ENCODE peak calls at places on chromosomes 11 and 22, in six cellular contexts. Y is K562, I is H1, C is SK-N-SH, M is GM12878, S is HepG2. X is an unnamed sample.

GRCh38 chr22:25564979-25565677 is 653 bp downstream of the GRK3 start:
- DNase-seq in Y (peak), I (peak), C (peak), M (no peak), S (no peak), X (no peak)

GRCh38 chr11:73866586-73866996 is 10.1 kb downstream of the COA4 start:
- DNase-seq in Y (no peak), I (no peak), C (peak), M (no peak), S (peak), X (no peak)

GRCh38 chr11:119363874-119364590 is 17.5 kb downstream of the USP2 start:
- DNase-seq in Y (peak), I (peak), C (peak), M (no peak), S (no peak), X (no peak)

GRCh38 chr11:74557526-74557925 is 34.9 kb upstream of the POLD3 start:
- DNase-seq in Y (no peak), I (no peak), C (no peak), M (no peak), S (no peak), X (no peak)

GRCh38 chr11:12642040-12642439 is 32.2 kb upstream of the TEAD1 start:
- DNase-seq in Y (peak), I (no peak), C (no peak), M (no peak), S (peak), X (no peak)

GRCh38 chr22:38481162-38481870 is 13.4 kb downstream of the KDELR3 start:
- DNase-seq in Y (no peak), I (no peak), C (no peak), M (no peak), S (no peak), X (no peak)

GRCh38 chr11:91081440-91082088 is 858.7 kb upstream of the CHORDC1 start:
- DNase-seq in Y (no peak), I (no peak), C (no peak), M (no peak), S (no peak), X (peak)

GRCh38 chr11:3723014-3723708 is 52.0 kb upstream of the CHRNA10 start:
- DNase-seq in Y (no peak), I (no peak), C (no peak), M (no peak), S (no peak), X (peak)

GRCh38 chr11:108609681-108610080 is 16.1 kb upstream of the EXPH5 start:
- DNase-seq in Y (peak), I (no peak), C (no peak), M (no peak), S (no peak), X (no peak)

GRCh38 chr11:18491924-18492323 is 34.8 kb downstream of the TSG101 start:
- DNase-seq in Y (no peak), I (no peak), C (no peak), M (no peak), S (no peak), X (no peak)

GRCh38 chr11:128021304-128022006 is 565.9 kb downstream of the ETS1 start:
- DNase-seq in Y (no peak), I (no peak), C (peak), M (no peak), S (no peak), X (no peak)

GRCh38 chr11:120467627-120468026 is 43.9 kb upstream of the GRIK4 start:
- DNase-seq in Y (no peak), I (no peak), C (no peak), M (no peak), S (no peak), X (no peak)

GRCh38 chr11:2581931-2582435 is 117.8 kb downstream of the KCNQ1OT1 start:
- DNase-seq in Y (no peak), I (no peak), C (peak), M (no peak), S (no peak), X (no peak)

GRCh38 chr22:41682033-41682807 is 6.4 kb downstream of the SNU13 start:
- DNase-seq in Y (peak), I (peak), C (peak), M (peak), S (peak), X (peak)

GRCh38 chr11:32178692-32179091 is 87.8 kb downstream of the RCN1 start:
- DNase-seq in Y (no peak), I (no peak), C (no peak), M (no peak), S (no peak), X (no peak)

GRCh38 chr22:24776525-24776924 is 2.0 kb upstream of the PIWIL3 start:
- DNase-seq in Y (no peak), I (no peak), C (no peak), M (no peak), S (no peak), X (no peak)

GRCh38 chr11:78838417-78838816 is 263.8 kb upstream of the NARS2 start:
- DNase-seq in Y (no peak), I (no peak), C (no peak), M (no peak), S (no peak), X (no peak)

GRCh38 chr22:38347944-38348750 is 30.9 kb upstream of the CSNK1E start:
- DNase-seq in Y (no peak), I (peak), C (no peak), M (no peak), S (no peak), X (no peak)

GRCh38 chr22:44256860-44257560 is 55.7 kb downstream of the SHISAL1 start:
- DNase-seq in Y (no peak), I (peak), C (no peak), M (no peak), S (no peak), X (no peak)

GRCh38 chr11:10309163-10310093 is 4.6 kb downstream of the ADM start:
- DNase-seq in Y (peak), I (no peak), C (no peak), M (no peak), S (peak), X (no peak)

GRCh38 chr22:44753189-44754042 is 1.0 kb downstream of the ARHGAP8 start:
- DNase-seq in Y (no peak), I (no peak), C (no peak), M (no peak), S (no peak), X (no peak)

GRCh38 chr11:80103149-80103859 is 662.5 kb upstream of the TENM4 start:
- DNase-seq in Y (no peak), I (no peak), C (no peak), M (no peak), S (peak), X (no peak)

GRCh38 chr11:104630352-104630751 is 267.9 kb downstream of the CASP12 start:
- DNase-seq in Y (no peak), I (no peak), C (no peak), M (no peak), S (no peak), X (no peak)

GRCh38 chr11:10588904-10589303 is 20.4 kb upstream of the LYVE1 start:
- DNase-seq in Y (peak), I (no peak), C (no peak), M (no peak), S (no peak), X (no peak)

GRCh38 chr22:47724751-47725150 is 962.3 kb downstream of the TBC1D22A start:
- DNase-seq in Y (no peak), I (no peak), C (no peak), M (no peak), S (no peak), X (no peak)

GRCh38 chr11:69707156-69707555 is 3.3 kb upstream of the FGF19 start:
- DNase-seq in Y (no peak), I (no peak), C (no peak), M (no peak), S (no peak), X (no peak)

GRCh38 chr22:42365337-42365865 is 66.8 kb downstream of the NFAM1 start:
- DNase-seq in Y (no peak), I (no peak), C (peak), M (no peak), S (no peak), X (no peak)

GRCh38 chr11:112958670-112959069 is 2.5 kb upstream of the NCAM1 start:
- DNase-seq in Y (no peak), I (no peak), C (no peak), M (no peak), S (no peak), X (no peak)

GRCh38 chr11:57977709-57978108 is 46.0 kb upstream of the OR9Q1 start:
- DNase-seq in Y (no peak), I (no peak), C (no peak), M (no peak), S (no peak), X (no peak)

GRCh38 chr11:17012712-17013547 is 1.3 kb downstream of the PLEKHA7 start:
- DNase-seq in Y (no peak), I (no peak), C (no peak), M (no peak), S (peak), X (no peak)

GRCh38 chr22:37237371-37238268 is 6.4 kb downstream of the RAC2 start:
- DNase-seq in Y (no peak), I (no peak), C (peak), M (no peak), S (no peak), X (no peak)

GRCh38 chr11:117172678-117173421 is 5.7 kb upstream of the SIDT2 start:
- DNase-seq in Y (peak), I (no peak), C (peak), M (no peak), S (no peak), X (no peak)

GRCh38 chr22:41976070-41976901 is 7.0 kb downstream of the SEPTIN3 start:
- DNase-seq in Y (no peak), I (peak), C (peak), M (no peak), S (no peak), X (no peak)

GRCh38 chr22:45832959-45833580 is 143.9 kb downstream of the WNT7B start:
- DNase-seq in Y (no peak), I (no peak), C (no peak), M (no peak), S (no peak), X (no peak)

GRCh38 chr11:79441159-79441875 is 487 bp upstream of the TENM4 start:
- DNase-seq in Y (no peak), I (peak), C (no peak), M (no peak), S (no peak), X (peak)

DNA sequence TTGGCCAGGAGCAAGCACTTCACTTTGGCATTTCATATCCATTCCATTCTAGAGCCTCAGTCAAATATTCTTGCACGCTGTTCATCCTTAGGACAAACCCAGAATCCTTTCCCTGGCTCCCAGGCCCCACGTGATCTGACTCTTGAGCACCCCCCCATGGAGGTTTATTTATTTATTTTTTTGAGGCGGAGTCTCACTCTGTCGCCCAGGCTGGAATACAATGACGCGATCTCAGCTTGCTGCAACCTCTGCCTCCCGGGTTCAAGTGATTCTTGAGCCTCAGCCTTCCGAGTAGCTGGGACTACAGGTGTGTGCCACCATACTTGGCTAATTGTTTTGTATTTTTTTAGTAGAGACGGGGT is 12.7 kb upstream of the TSGA10IP start:
- DNase-seq in Y (peak), I (peak), C (no peak), M (no peak), S (no peak), X (no peak)
- TF ChIP-seq GABPA in Y (no peak), I (no peak), C (no peak), M (no peak), S (no peak), X (no peak)

GRCh38 chr11:75969626-75970308 is 154.8 kb downstream of the UVRAG start:
- DNase-seq in Y (no peak), I (no peak), C (no peak), M (no peak), S (no peak), X (no peak)

GRCh38 chr11:75966546-75967287 is 151.7 kb downstream of the UVRAG start:
- DNase-seq in Y (no peak), I (no peak), C (no peak), M (no peak), S (no peak), X (peak)

GRCh38 chr11:75968021-75968685 is 153.1 kb downstream of the UVRAG start:
- DNase-seq in Y (no peak), I (no peak), C (no peak), M (no peak), S (no peak), X (no peak)
- H3K27ac ChIP-seq in Y (no peak), I (no peak), C (peak), M (no peak), S (no peak), X (no peak)

DNA sequence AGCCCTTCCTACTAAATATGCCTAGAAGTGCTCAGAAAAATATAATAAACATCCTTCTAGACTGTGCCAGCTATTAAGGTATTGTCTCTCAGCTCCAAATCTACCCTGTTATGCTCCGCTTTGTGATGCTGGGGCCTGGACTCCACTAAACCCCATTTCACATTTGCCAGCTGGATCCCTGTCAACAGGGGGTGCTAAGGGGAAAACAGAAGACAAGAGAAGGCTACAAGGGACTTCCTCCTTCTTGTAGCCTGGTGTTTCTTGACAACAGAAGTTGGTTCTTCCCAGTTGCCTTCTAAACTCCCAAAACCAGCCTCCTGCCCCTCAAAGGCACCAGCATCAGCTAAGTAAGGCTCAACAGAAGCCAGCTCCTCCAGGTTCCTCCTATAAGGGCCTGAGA is 5.2 kb downstream of the NUMA1 start:
- DNase-seq in Y (peak), I (no peak), C (no peak), M (no peak), S (no peak), X (peak)
- TF ChIP-seq CTCF in Y (peak), I (peak), C (peak), M (peak), S (no peak), X (peak)

GRCh38 chr22:28761449-28761755 is 11.1 kb upstream of the CCDC117 start:
- DNase-seq in Y (no peak), I (no peak), C (no peak), M (no peak), S (no peak), X (no peak)

DNA sequence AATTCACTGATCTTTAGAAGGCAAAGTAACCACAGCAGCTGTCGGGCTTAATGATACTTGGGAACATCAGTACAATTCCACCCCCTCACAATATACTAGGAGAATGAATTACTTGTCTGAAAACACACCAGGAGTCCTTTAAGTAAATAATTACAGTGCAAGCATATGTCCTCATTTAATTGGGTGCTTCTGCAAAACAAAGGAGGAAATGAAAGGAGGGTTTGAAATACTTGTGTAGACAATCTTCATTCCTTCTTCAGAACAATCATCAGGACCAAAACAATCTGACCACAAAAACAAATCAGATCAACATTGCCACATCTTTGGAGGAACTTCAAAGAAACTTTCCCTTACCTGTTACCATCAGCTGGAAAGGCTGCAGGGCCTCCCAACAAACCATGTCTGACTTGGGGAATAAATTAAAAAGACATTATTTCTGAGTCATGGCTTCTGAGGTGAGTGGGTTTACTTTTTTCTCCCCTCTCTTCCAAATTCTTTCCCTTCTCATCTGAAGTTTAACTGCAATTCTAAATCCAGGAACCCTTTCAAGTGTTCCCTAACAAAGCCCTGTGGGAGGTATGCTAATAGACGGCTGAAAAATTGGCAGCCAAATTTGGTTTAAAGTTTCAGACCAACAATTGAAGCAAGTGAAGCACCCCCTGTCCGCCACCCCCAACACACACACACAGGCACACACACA is 12.5 kb upstream of the CCDC117 start:
- DNase-seq in Y (no peak), I (no peak), C (no peak), M (peak), S (peak), X (no peak)
- TF ChIP-seq GABPA in Y (no peak), I (no peak), C (no peak), M (no peak), S (no peak), X (no peak)

DNA sequence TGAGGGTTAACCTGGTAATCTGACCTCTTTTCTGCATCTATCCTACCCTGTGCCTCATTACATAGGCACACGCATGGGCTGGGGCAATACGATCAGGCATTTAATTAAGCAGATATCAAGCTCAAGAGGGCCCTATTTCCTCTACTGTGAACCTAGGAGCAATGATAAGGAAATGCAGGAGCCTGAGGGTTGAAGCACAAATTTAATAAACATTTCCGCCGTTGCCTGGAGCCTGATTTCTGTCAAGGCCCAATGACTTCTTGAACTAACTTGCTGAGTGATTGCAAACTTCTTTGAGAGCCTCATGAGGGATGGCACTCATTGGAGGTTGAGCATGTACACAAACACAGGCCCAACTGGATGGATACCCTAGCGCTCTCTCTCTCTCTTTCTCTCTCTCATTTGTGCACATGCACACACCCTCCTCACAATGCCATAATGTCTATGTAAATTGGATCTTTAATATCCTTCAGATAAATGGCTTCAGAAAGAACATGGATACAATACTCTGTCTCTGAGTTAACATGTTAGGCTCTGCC is 597.6 kb upstream of the CADM1 start:
- DNase-seq in Y (no peak), I (no peak), C (no peak), M (no peak), S (no peak), X (no peak)
- H3K27ac ChIP-seq in Y (no peak), I (no peak), C (no peak), M (no peak), S (no peak), X (no peak)

GRCh38 chr22:20127869-20128618 is 3.6 kb upstream of the ZDHHC8 start:
- DNase-seq in Y (peak), I (no peak), C (no peak), M (no peak), S (no peak), X (no peak)

GRCh38 chr22:20128619-20128901 is 3.0 kb upstream of the ZDHHC8 start:
- DNase-seq in Y (no peak), I (no peak), C (no peak), M (no peak), S (no peak), X (no peak)

GRCh38 chr22:20130319-20130718 is 1.3 kb upstream of the ZDHHC8 start:
- DNase-seq in Y (no peak), I (no peak), C (no peak), M (no peak), S (no peak), X (no peak)

GRCh38 chr22:20129747-20130014 is 1.9 kb upstream of the ZDHHC8 start:
- DNase-seq in Y (no peak), I (no peak), C (no peak), M (no peak), S (no peak), X (no peak)

GRCh38 chr22:20128902-20129746 is 2.5 kb upstream of the ZDHHC8 start:
- DNase-seq in Y (peak), I (peak), C (no peak), M (no peak), S (peak), X (no peak)
- TF ChIP-seq CTCF in Y (peak), I (peak), C (peak), M (peak), S (peak), X (peak)